ENCODE peak calls at places on chromosome 21, in six cellular contexts. W, K, H, Q, N and P are unnamed samples.

GRCh38 chr21:29145354-29145782 is 14.9 kb downstream of the MAP3K7CL start:
- DNase-seq in N (no peak), Q (peak), K (no peak), H (peak), W (no peak), P (peak)

GRCh38 chr21:27365394-27365793 is 398.5 kb upstream of the ADAMTS5 start:
- DNase-seq in W (no peak), K (no peak), N (no peak), Q (no peak), H (peak), P (no peak)

GRCh38 chr21:38129711-38130110 is 127.1 kb upstream of the KCNJ15 start:
- DNase-seq in N (no peak), Q (no peak), K (no peak), W (no peak), H (no peak), P (no peak)

GRCh38 chr21:15164678-15165303 is 100.0 kb upstream of the NRIP1 start:
- DNase-seq in W (no peak), Q (no peak), H (no peak), K (no peak), N (no peak), P (no peak)

GRCh38 chr21:36551731-36552457 is 72.0 kb upstream of the CLDN14 start:
- DNase-seq in H (peak), Q (no peak), K (no peak), N (no peak), W (no peak), P (no peak)

GRCh38 chr21:34748862-34749261 is 80.1 kb downstream of the CLIC6 start:
- DNase-seq in K (no peak), W (no peak), H (no peak), Q (no peak), N (no peak), P (no peak)

GRCh38 chr21:34910396-34910795 is 138.7 kb downstream of the RUNX1 start:
- DNase-seq in N (no peak), W (no peak), Q (no peak), K (no peak), H (peak), P (no peak)

GRCh38 chr21:41766883-41767605 is at the start of gene RIPK4:
- DNase-seq in K (peak), N (peak), Q (peak), W (peak), H (peak), P (peak)

GRCh38 chr21:35394049-35394448 is 344.9 kb upstream of the RUNX1 start:
- DNase-seq in H (no peak), K (no peak), W (no peak), N (no peak), Q (no peak), P (no peak)

GRCh38 chr21:34974162-34974981 is 74.7 kb downstream of the RUNX1 start:
- DNase-seq in K (peak), N (no peak), Q (no peak), H (no peak), W (no peak), P (no peak)

GRCh38 chr21:46457801-46458314 is 833 bp upstream of the DIP2A start:
- DNase-seq in W (peak), H (peak), N (no peak), Q (peak), K (no peak), P (no peak)

GRCh38 chr21:34788879-34789278 is 120.1 kb downstream of the CLIC6 start:
- DNase-seq in H (no peak), W (no peak), Q (no peak), N (no peak), K (no peak), P (no peak)

GRCh38 chr21:44532712-44533111 is 7.3 kb downstream of the KRTAP10-1 start:
- DNase-seq in Q (no peak), W (no peak), K (no peak), N (no peak), H (no peak), P (no peak)

GRCh38 chr21:38081663-38082062 is 165.4 kb upstream of the KCNJ6 start:
- DNase-seq in N (no peak), K (no peak), W (no peak), H (no peak), Q (no peak), P (no peak)

GRCh38 chr21:44929242-44929798 is 8.6 kb upstream of the ITGB2 start:
- DNase-seq in N (no peak), Q (no peak), H (no peak), W (no peak), K (no peak), P (no peak)